ENCODE peak calls at places on chromosomes 16 and 17, in four cellular contexts. Q is WTC11; M is effector CD4-positive, alpha-beta T cell; T is stimulated activated naive CD8-positive, alpha-beta T cell treated with anti-CD3 and anti-CD28 coated beads, Interleukin-15, Interleukin-2, amounts not matched to agents 100 U/mL and 50 U/mL, for 24 hours. A is an unnamed sample.

GRCh38 chr17:35038434-35038833 is 25.1 kb downstream of the RFFL start:
- DNase-seq in M (no peak), T (no peak), Q (no peak), A (no peak)

GRCh38 chr16:79301036-79301435 is 299.5 kb downstream of the MAF start:
- DNase-seq in Q (no peak), M (no peak), T (no peak), A (no peak)

GRCh38 chr16:85476389-85476788 is 136.7 kb upstream of the GSE1 start:
- DNase-seq in T (no peak), M (no peak), Q (no peak), A (no peak)

GRCh38 chr17:49602783-49603182 is 27.1 kb downstream of the NXPH3 start:
- DNase-seq in Q (no peak), M (no peak), T (no peak), A (no peak)

GRCh38 chr16:14309906-14310305 is 238.8 kb downstream of the MRTFB start:
- DNase-seq in M (no peak), Q (no peak), T (peak), A (peak)

GRCh38 chr17:4142107-4142900 is 526 bp downstream of the ZZEF1 start:
- DNase-seq in M (peak), Q (peak), T (peak), A (peak)

GRCh38 chr17:33786478-33786877 is 468.6 kb upstream of the CCL2 start:
- DNase-seq in Q (no peak), T (no peak), M (no peak), A (no peak)

GRCh38 chr16:1920727-1921155 is 2.5 kb upstream of the HS3ST6 start:
- DNase-seq in Q (peak), T (peak), M (no peak), A (no peak)

GRCh38 chr17:37802712-37803416 is 58.0 kb upstream of the HNF1B start:
- DNase-seq in T (no peak), M (no peak), Q (no peak), A (no peak)

GRCh38 chr16:11160676-11161115 is 95.3 kb downstream of the SOCS1 start:
- DNase-seq in T (no peak), M (no peak), Q (no peak), A (no peak)

GRCh38 chr17:41311111-41311510 is 2.0 kb upstream of the KRTAP16-1 start:
- DNase-seq in Q (no peak), T (no peak), M (no peak), A (no peak)

GRCh38 chr17:58156839-58157803 is 8.9 kb downstream of the OR4D1 start:
- DNase-seq in M (peak), T (peak), Q (peak), A (peak)

GRCh38 chr16:11667824-11668589 is at the start of gene SNN:
- DNase-seq in M (peak), Q (peak), T (peak), A (peak)

GRCh38 chr17:73770115-73770848 is 126.0 kb upstream of the SDK2 start:
- DNase-seq in Q (no peak), T (no peak), M (no peak), A (no peak)

GRCh38 chr16:84425696-84426095 is 57.4 kb downstream of the ATP2C2 start:
- DNase-seq in T (no peak), Q (no peak), M (no peak), A (no peak)

GRCh38 chr17:36501351-36501750 is 14.9 kb downstream of the ZNHIT3 start:
- DNase-seq in M (no peak), Q (no peak), T (no peak), A (no peak)

GRCh38 chr16:4685776-4686496 is 7.4 kb upstream of the NUDT16L1 start:
- DNase-seq in M (no peak), Q (no peak), T (no peak), A (no peak)

GRCh38 chr17:12024332-12024731 is 3.7 kb downstream of the MAP2K4 start:
- DNase-seq in M (no peak), Q (no peak), T (no peak), A (no peak)

GRCh38 chr16:21167360-21167759 is 8.9 kb downstream of the LDAF1 start:
- DNase-seq in T (no peak), M (no peak), Q (no peak), A (no peak)

GRCh38 chr17:980406-981291 is 1.1 kb upstream of the NXN start:
- DNase-seq in M (peak), T (peak), Q (peak), A (peak)

GRCh38 chr16:68076560-68076959 is 8.6 kb upstream of the NFATC3 start:
- DNase-seq in M (no peak), Q (no peak), T (no peak), A (no peak)

GRCh38 chr17:58734040-58734439 is 21.6 kb upstream of the PPM1E start:
- DNase-seq in T (no peak), Q (no peak), M (no peak), A (no peak)

GRCh38 chr16:67245189-67245585 is 2.1 kb downstream of the FHOD1 start:
- DNase-seq in Q (no peak), M (no peak), T (no peak), A (no peak)

GRCh38 chr17:83148317-83149044 is 69.1 kb downstream of the METRNL start:
- DNase-seq in M (no peak), T (no peak), Q (no peak), A (no peak)

GRCh38 chr17:76524598-76525512 is 12.7 kb downstream of the CYGB start:
- DNase-seq in M (no peak), Q (no peak), T (no peak), A (no peak)

GRCh38 chr17:67111327-67111726 is 67.0 kb downstream of the CACNG1 start:
- DNase-seq in Q (no peak), M (no peak), T (no peak), A (no peak)

GRCh38 chr16:10668322-10669045 is 26.2 kb downstream of the TEKT5 start:
- DNase-seq in M (no peak), T (peak), Q (peak), A (peak)

GRCh38 chr17:51165680-51166197 is 472 bp upstream of the NME2 start:
- DNase-seq in Q (peak), M (no peak), T (peak), A (no peak)

GRCh38 chr17:81436294-81436849 is 41.1 kb downstream of the BAHCC1 start:
- DNase-seq in T (no peak), Q (no peak), M (no peak), A (no peak)

GRCh38 chr17:1038459-1039118 is 41.7 kb downstream of the TIMM22 start:
- DNase-seq in T (no peak), Q (no peak), M (no peak), A (no peak)

GRCh38 chr17:82215095-82215971 is 2.7 kb upstream of the CCDC57 start:
- DNase-seq in T (no peak), Q (no peak), M (no peak), A (no peak)

A was measured in activated naive CD4-positive, alpha-beta T cell treated with anti-CD3 and anti-CD28 coated beads for 36 hours.